ENCODE peak calls at places on chromosome 15, in nine cellular contexts. J is psoas muscle, W is heart right ventricle, F is fibroblast of lung, R is epithelial cell of proximal tubule, U is BJ, A is spleen, D is cardiac muscle cell, M is PC-9. N is an unnamed sample.
A peak's percentile ranks its signal among the peaks of the same experiment; 100 is the strongest.

GRCh38 chr15:61173899-61174689 is 55.0 kb downstream of the RORA start:
- DNase-seq in W (no peak), A (no peak), M (no peak), F (no peak), D (no peak), J (no peak), R (no peak), U (no peak), N (no peak)

GRCh38 chr15:77808077-77808476 is 175.4 kb upstream of the LINGO1 start:
- DNase-seq in R (no peak), A (no peak), F (no peak), J (no peak), U (no peak), M (no peak), D (no peak), W (no peak), N (no peak)

GRCh38 chr15:49423906-49424520 is 971 bp downstream of the FGF7 start:
- DNase-seq in R (no peak), A (no peak), W (no peak), M (no peak), J (no peak), D (peak; percentile 17), F (no peak), U (no peak), N (no peak)

GRCh38 chr15:63501256-63502089 is 2.9 kb upstream of the USP3 start:
- DNase-seq in J (peak; percentile 86), R (no peak), W (peak; percentile 86), A (peak; percentile 90), F (peak; percentile 93), D (peak; percentile 37), M (peak; percentile 57), U (peak; percentile 83), N (peak; percentile 85)

GRCh38 chr15:33587773-33588172 is 277.0 kb downstream of the RYR3 start:
- DNase-seq in D (no peak), F (peak; percentile 91), M (no peak), A (no peak), R (peak; percentile 50), J (no peak), W (no peak), U (no peak), N (no peak)

GRCh38 chr15:99343836-99344551 is 92.7 kb downstream of the LRRC28 start:
- DNase-seq in R (no peak), D (peak; percentile 37), A (peak; percentile 76), U (no peak), W (peak; percentile 37), J (peak; percentile 51), M (no peak), F (peak; percentile 16), N (no peak)

GRCh38 chr15:77838595-77838994 is 205.9 kb upstream of the LINGO1 start:
- DNase-seq in W (no peak), J (peak; percentile 19), F (no peak), M (no peak), D (no peak), U (no peak), A (peak; percentile 45), R (no peak), N (no peak)

GRCh38 chr15:33201376-33202189 is 7.1 kb upstream of the FMN1 start:
- DNase-seq in R (peak; percentile 78), J (peak; percentile 68), D (peak; percentile 19), A (peak; percentile 79), M (peak; percentile 96), U (no peak), F (peak; percentile 64), W (peak; percentile 7), N (no peak)

GRCh38 chr15:70796516-70797310 is 33.4 kb upstream of the UACA start:
- DNase-seq in F (no peak), R (no peak), M (no peak), W (no peak), U (no peak), D (no peak), A (no peak), J (no peak), N (no peak)

GRCh38 chr15:70792171-70792573 is 28.8 kb upstream of the UACA start:
- DNase-seq in D (no peak), U (peak; percentile 79), A (no peak), W (no peak), F (peak; percentile 91), R (peak; percentile 73), M (peak; percentile 78), J (no peak), N (peak; percentile 74)

GRCh38 chr15:70795311-70795665 is 31.9 kb upstream of the UACA start:
- DNase-seq in F (peak; percentile 98), R (peak; percentile 85), D (no peak), W (no peak), M (peak; percentile 80), J (no peak), U (peak; percentile 92), A (no peak), N (peak; percentile 84)

GRCh38 chr15:70793694-70794093 is 30.3 kb upstream of the UACA start:
- DNase-seq in J (no peak), M (no peak), A (no peak), F (no peak), W (no peak), U (no peak), D (no peak), R (no peak), N (no peak)

GRCh38 chr15:70794596-70795310 is 31.4 kb upstream of the UACA start:
- DNase-seq in M (peak; percentile 38), U (no peak), R (no peak), A (no peak), J (no peak), F (peak; percentile 80), W (no peak), D (no peak), N (no peak)
- H3K4me3 ChIP-seq in M (no peak overlapping the region), U (no peak overlapping the region), R (peak overlapping the region; percentile 7), A (no peak overlapping the region), J (no peak overlapping the region), F (peak overlapping the region; percentile 40), W (no peak overlapping the region), D (no peak overlapping the region), N (no peak overlapping the region)

GRCh38 chr15:71117906-71118305 is 2.6 kb downstream of the THSD4 start:
- DNase-seq in M (no peak), W (no peak), A (no peak), D (no peak), U (no peak), R (no peak), J (no peak), F (no peak), N (no peak)

GRCh38 chr15:71118881-71119632 is 3.8 kb downstream of the THSD4 start:
- DNase-seq in F (no peak), A (no peak), U (no peak), W (no peak), M (no peak), D (no peak), J (no peak), R (no peak), N (no peak)

GRCh38 chr15:71118345-71118744 is 3.1 kb downstream of the THSD4 start:
- DNase-seq in W (no peak), D (no peak), J (no peak), F (no peak), R (no peak), A (no peak), U (no peak), M (no peak), N (no peak)

GRCh38 chr15:71121442-71121841 is 6.2 kb downstream of the THSD4 start:
- DNase-seq in W (no peak), U (no peak), M (no peak), D (no peak), F (no peak), R (no peak), A (no peak), J (no peak), N (no peak)

GRCh38 chr15:71120428-71120944 is 5.2 kb downstream of the THSD4 start:
- DNase-seq in A (no peak), F (no peak), W (no peak), M (no peak), U (no peak), D (no peak), J (no peak), R (no peak), N (no peak)
- H3K4me3 ChIP-seq in A (no peak overlapping the region), F (no peak overlapping the region), W (no peak overlapping the region), M (no peak overlapping the region), U (no peak overlapping the region), D (no peak overlapping the region), J (no peak overlapping the region), R (no peak overlapping the region), N (no peak overlapping the region)

GRCh38 chr15:98043160-98044059 is 82.9 kb downstream of the ARRDC4 start:
- DNase-seq in D (no peak), U (no peak), A (no peak), F (no peak), M (no peak), W (no peak), J (no peak), R (no peak), N (no peak)

GRCh38 chr15:98034731-98035130 is 74.2 kb downstream of the ARRDC4 start:
- DNase-seq in M (no peak), J (no peak), A (no peak), F (no peak), U (no peak), D (no peak), W (no peak), R (no peak), N (no peak)

GRCh38 chr15:98035134-98035533 is 74.6 kb downstream of the ARRDC4 start:
- DNase-seq in R (no peak), J (no peak), M (no peak), D (no peak), F (no peak), A (no peak), W (no peak), U (no peak), N (no peak)

GRCh38 chr15:98035577-98036010 is 75.1 kb downstream of the ARRDC4 start:
- DNase-seq in U (no peak), F (no peak), R (peak; percentile 4), J (no peak), M (no peak), D (no peak), A (no peak), W (no peak), N (no peak)

DNA sequence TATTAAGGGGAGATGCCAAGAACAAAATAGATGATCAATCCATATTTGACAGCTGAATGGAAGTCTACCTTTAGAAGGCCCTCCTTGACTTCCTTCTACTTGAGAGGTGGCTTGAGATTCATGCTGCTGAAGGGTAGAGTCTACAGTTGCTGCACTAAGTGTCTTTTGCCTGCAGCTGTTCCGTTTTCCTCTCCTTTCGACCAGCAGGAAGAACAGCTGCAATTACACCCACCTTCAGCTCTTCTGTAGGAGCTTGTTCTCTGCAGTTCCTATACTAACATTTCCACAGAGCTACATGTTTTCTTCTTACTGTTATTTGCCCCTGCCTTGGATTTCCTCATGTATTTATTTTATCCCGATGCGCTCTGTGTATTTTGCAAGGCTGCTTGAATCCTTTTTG is 79.1 kb downstream of the ARRDC4 start:
- DNase-seq in J (no peak), F (no peak), D (no peak), U (no peak), W (no peak), R (no peak), M (no peak), A (no peak), N (no peak)
- H3K4me3 ChIP-seq in J (no peak overlapping the region), F (no peak overlapping the region), D (no peak overlapping the region), U (no peak overlapping the region), W (no peak overlapping the region), R (no peak overlapping the region), M (no peak overlapping the region), A (no peak overlapping the region), N (no peak overlapping the region)

DNA sequence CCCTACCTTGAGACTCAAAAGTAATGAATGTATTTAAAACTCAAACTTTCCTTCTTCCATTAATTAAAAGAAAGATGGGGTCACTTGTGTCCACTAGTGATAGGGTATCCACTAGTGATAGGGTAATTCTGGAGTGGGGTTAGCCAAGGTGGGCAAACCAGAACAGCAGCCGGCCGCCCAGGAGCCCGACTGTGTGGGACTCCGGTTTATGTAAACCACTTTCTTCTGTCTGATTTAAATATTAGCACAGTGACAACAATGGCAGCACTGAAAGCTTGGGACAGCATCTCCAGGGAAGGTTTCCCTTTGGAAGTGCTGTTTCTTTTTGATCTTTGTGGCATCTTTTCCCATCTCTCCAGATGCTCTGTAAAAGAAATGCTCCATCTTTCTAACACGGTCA is 722 bp downstream of the MYZAP start:
- DNase-seq in A (no peak), U (no peak), D (peak; percentile 37), J (no peak), M (no peak), R (no peak), W (no peak), F (no peak), N (no peak)
- H3K4me3 ChIP-seq in A (peak overlapping the region; percentile 67), U (peak overlapping the region; percentile 45), D (peak overlapping the region; percentile 51), J (peak overlapping the region; percentile 74), M (peak overlapping the region; percentile 78), R (no peak overlapping the region), W (peak overlapping the region; percentile 62), F (no peak overlapping the region), N (no peak overlapping the region)